ENCODE peak calls at places on chromosomes 6 and 20, in ten cellular contexts. Q, X, B, N, F, C, M, T, V and I are unnamed samples.
A peak's percentile ranks its signal among the peaks of the same experiment; 100 is the strongest.

GRCh38 chr20:41340327-41341055 is at the start of gene LPIN3:
- DNase-seq in Q (peak; percentile 74), X (peak; percentile 93), B (peak; percentile 90), N (peak; percentile 49), F (peak; percentile 59), C (peak; percentile 31), M (peak; percentile 83), T (peak; percentile 83), V (peak; percentile 94), I (peak; percentile 88)

GRCh38 chr6:106253731-106254130 is 71.8 kb downstream of the ATG5 start:
- DNase-seq in Q (no peak), X (peak; percentile 72), B (no peak), N (no peak), F (no peak), C (no peak), M (no peak), T (peak; percentile 46), V (no peak), I (no peak)

GRCh38 chr6:150204705-150205472 is 62.0 kb downstream of the PPP1R14C start:
- DNase-seq in Q (no peak), X (no peak), B (no peak), N (no peak), F (peak; percentile 22), C (no peak), M (no peak), T (no peak), V (no peak), I (no peak)

GRCh38 chr6:48978016-48978415 is 485.0 kb downstream of the MMUT start:
- DNase-seq in Q (no peak), X (peak; percentile 41), B (no peak), N (no peak), F (no peak), C (no peak), M (no peak), T (no peak), V (no peak), I (no peak)

GRCh38 chr6:2899596-2899995 is 3.5 kb downstream of the SERPINB9 start:
- DNase-seq in Q (no peak), X (no peak), B (no peak), N (no peak), F (no peak), C (no peak), M (no peak), T (no peak), V (no peak), I (no peak)

GRCh38 chr20:58905236-58905635 is 52.7 kb downstream of the GNAS start:
- DNase-seq in Q (no peak), X (peak; percentile 9), B (no peak), N (no peak), F (no peak), C (no peak), M (no peak), T (no peak), V (no peak), I (no peak)

GRCh38 chr6:52191824-52192223 is 5.6 kb downstream of the IL17A start:
- DNase-seq in Q (no peak), X (no peak), B (no peak), N (no peak), F (no peak), C (no peak), M (no peak), T (no peak), V (no peak), I (no peak)

GRCh38 chr20:43040427-43040826 is 149.3 kb downstream of the PTPRT start:
- DNase-seq in Q (no peak), X (peak; percentile 2), B (no peak), N (no peak), F (no peak), C (no peak), M (no peak), T (no peak), V (peak; percentile 89), I (no peak)

GRCh38 chr20:54668271-54669053 is 193.1 kb downstream of the DOK5 start:
- DNase-seq in Q (no peak), X (peak; percentile 53), B (peak; percentile 3), N (peak; percentile 15), F (peak; percentile 4), C (no peak), M (no peak), T (no peak), V (peak; percentile 58), I (no peak)

GRCh38 chr6:89985744-89986493 is 91.7 kb downstream of the GJA10 start:
- DNase-seq in Q (no peak), X (peak; percentile 90), B (no peak), N (no peak), F (no peak), C (peak; percentile 86), M (no peak), T (peak; percentile 79), V (no peak), I (no peak)

GRCh38 chr20:53224851-53225250 is 252.7 kb downstream of the TSHZ2 start:
- DNase-seq in Q (no peak), X (peak; percentile 77), B (no peak), N (no peak), F (no peak), C (no peak), M (no peak), T (no peak), V (no peak), I (no peak)

GRCh38 chr6:7146079-7146828 is 38.5 kb downstream of the RREB1 start:
- DNase-seq in Q (no peak), X (peak; percentile 79), B (no peak), N (no peak), F (no peak), C (peak; percentile 58), M (no peak), T (no peak), V (no peak), I (no peak)

GRCh38 chr20:34863421-34863965 is 9.2 kb downstream of the GGT7 start:
- DNase-seq in Q (no peak), X (no peak), B (no peak), N (no peak), F (no peak), C (no peak), M (no peak), T (no peak), V (no peak), I (no peak)

GRCh38 chr6:169302716-169303115 is 49.1 kb upstream of the THBS2 start:
- DNase-seq in Q (no peak), X (no peak), B (no peak), N (no peak), F (no peak), C (no peak), M (no peak), T (no peak), V (no peak), I (no peak)

GRCh38 chr20:49228676-49229075 is 9.5 kb downstream of the DDX27 start:
- DNase-seq in Q (no peak), X (no peak), B (peak; percentile 93), N (no peak), F (peak; percentile 8), C (no peak), M (no peak), T (no peak), V (no peak), I (no peak)

GRCh38 chr20:37729909-37730308 is 36.1 kb downstream of the CTNNBL1 start:
- DNase-seq in Q (no peak), X (peak; percentile 26), B (no peak), N (no peak), F (no peak), C (no peak), M (peak; percentile 23), T (no peak), V (no peak), I (no peak)

GRCh38 chr6:82348130-82348529 is 15.5 kb upstream of the TPBG start:
- DNase-seq in Q (no peak), X (no peak), B (no peak), N (no peak), F (no peak), C (no peak), M (no peak), T (no peak), V (no peak), I (no peak)